ENCODE peak calls at places on chromosomes 2 and 18, in five cellular contexts. One of them, this sample, is unnamed.

GRCh38 chr2:152820048-152820447 is 101.6 kb downstream of the ARL6IP6 start:
- DNase-seq in hypothalamus: no peak
- DNase-seq in HTR-8/SVneo: no peak
- DNase-seq in EH: no peak
- DNase-seq in breast epithelium: no peak
- DNase-seq in this sample: no peak

GRCh38 chr2:102672124-102672786 is 52.9 kb downstream of the SLC9A2 start:
- DNase-seq in hypothalamus: no peak
- DNase-seq in HTR-8/SVneo: no peak
- DNase-seq in EH: no peak
- DNase-seq in breast epithelium: no peak
- DNase-seq in this sample: no peak

GRCh38 chr2:111694690-111695089 is 189.3 kb downstream of the ANAPC1 start:
- DNase-seq in hypothalamus: no peak
- DNase-seq in HTR-8/SVneo: no peak
- DNase-seq in EH: peak
- DNase-seq in breast epithelium: no peak
- DNase-seq in this sample: peak

GRCh38 chr2:173077506-173078177 is 2.0 kb downstream of the MAP3K20 start:
- DNase-seq in hypothalamus: no peak
- DNase-seq in HTR-8/SVneo: no peak
- DNase-seq in EH: peak
- DNase-seq in breast epithelium: no peak
- DNase-seq in this sample: no peak

GRCh38 chr2:177902395-177903160 is 170.0 kb downstream of the PDE11A start:
- DNase-seq in hypothalamus: no peak
- DNase-seq in HTR-8/SVneo: no peak
- DNase-seq in EH: no peak
- DNase-seq in breast epithelium: no peak
- DNase-seq in this sample: no peak

GRCh38 chr2:37819228-37819627 is 105.9 kb upstream of the RMDN2 start:
- DNase-seq in hypothalamus: no peak
- DNase-seq in HTR-8/SVneo: no peak
- DNase-seq in EH: peak
- DNase-seq in breast epithelium: no peak
- DNase-seq in this sample: no peak

GRCh38 chr2:216761119-216761518 is 65.8 kb upstream of the IGFBP5 start:
- DNase-seq in hypothalamus: no peak
- DNase-seq in HTR-8/SVneo: no peak
- DNase-seq in EH: no peak
- DNase-seq in breast epithelium: no peak
- DNase-seq in this sample: no peak

GRCh38 chr18:9506046-9506792 is 30.9 kb downstream of the RALBP1 start:
- DNase-seq in hypothalamus: no peak
- DNase-seq in HTR-8/SVneo: no peak
- DNase-seq in EH: peak
- DNase-seq in breast epithelium: no peak
- DNase-seq in this sample: no peak

GRCh38 chr18:9079863-9080528 is 22.5 kb upstream of the NDUFV2 start:
- DNase-seq in hypothalamus: no peak
- DNase-seq in HTR-8/SVneo: no peak
- DNase-seq in EH: no peak
- DNase-seq in breast epithelium: no peak
- DNase-seq in this sample: no peak

GRCh38 chr2:36951030-36951518 is 15.3 kb downstream of the STRN start:
- DNase-seq in hypothalamus: no peak
- DNase-seq in HTR-8/SVneo: no peak
- DNase-seq in EH: peak
- DNase-seq in breast epithelium: no peak
- DNase-seq in this sample: no peak

GRCh38 chr2:57141269-57141668 is 905.3 kb upstream of the VRK2 start:
- DNase-seq in hypothalamus: no peak
- DNase-seq in HTR-8/SVneo: no peak
- DNase-seq in EH: peak
- DNase-seq in breast epithelium: no peak
- DNase-seq in this sample: no peak

GRCh38 chr2:238274152-238274865 is 14.1 kb downstream of the PER2 start:
- DNase-seq in hypothalamus: no peak
- DNase-seq in HTR-8/SVneo: no peak
- DNase-seq in EH: no peak
- DNase-seq in breast epithelium: no peak
- DNase-seq in this sample: peak

GRCh38 chr2:75503048-75503607 is 57.6 kb downstream of the EVA1A start:
- DNase-seq in hypothalamus: no peak
- DNase-seq in HTR-8/SVneo: peak
- DNase-seq in EH: peak
- DNase-seq in breast epithelium: no peak
- DNase-seq in this sample: no peak

GRCh38 chr2:101734511-101735165 is 37.1 kb downstream of the MAP4K4 start:
- DNase-seq in hypothalamus: no peak
- DNase-seq in HTR-8/SVneo: no peak
- DNase-seq in EH: no peak
- DNase-seq in breast epithelium: no peak
- DNase-seq in this sample: no peak

GRCh38 chr2:80149991-80150390 is 154.6 kb downstream of the LRRTM1 start:
- DNase-seq in hypothalamus: no peak
- DNase-seq in HTR-8/SVneo: no peak
- DNase-seq in EH: no peak
- DNase-seq in breast epithelium: no peak
- DNase-seq in this sample: no peak

GRCh38 chr2:225400060-225400511 is 576 bp downstream of the NYAP2 start:
- DNase-seq in hypothalamus: no peak
- DNase-seq in HTR-8/SVneo: peak
- DNase-seq in EH: peak
- DNase-seq in breast epithelium: no peak
- DNase-seq in this sample: no peak

GRCh38 chr2:13711154-13711553 is 921.4 kb upstream of the LRATD1 start:
- DNase-seq in hypothalamus: no peak
- DNase-seq in HTR-8/SVneo: no peak
- DNase-seq in EH: no peak
- DNase-seq in breast epithelium: no peak
- DNase-seq in this sample: no peak

GRCh38 chr2:88720399-88720798 is 28.9 kb downstream of the RPIA start:
- DNase-seq in hypothalamus: no peak
- DNase-seq in HTR-8/SVneo: no peak
- DNase-seq in EH: no peak
- DNase-seq in breast epithelium: no peak
- DNase-seq in this sample: no peak

GRCh38 chr2:108074945-108075344 is 88.6 kb downstream of the SLC5A7 start:
- DNase-seq in hypothalamus: no peak
- DNase-seq in HTR-8/SVneo: no peak
- DNase-seq in EH: no peak
- DNase-seq in breast epithelium: no peak
- DNase-seq in this sample: no peak

GRCh38 chr18:35500113-35500512 is 2.4 kb upstream of the INO80C start:
- DNase-seq in hypothalamus: no peak
- DNase-seq in HTR-8/SVneo: no peak
- DNase-seq in EH: no peak
- DNase-seq in breast epithelium: no peak
- DNase-seq in this sample: no peak

GRCh38 chr2:230908094-230908594 is 16.9 kb downstream of the GPR55 start:
- DNase-seq in hypothalamus: no peak
- DNase-seq in HTR-8/SVneo: no peak
- DNase-seq in EH: no peak
- DNase-seq in breast epithelium: peak
- DNase-seq in this sample: peak

GRCh38 chr2:144379891-144380311 is 140.0 kb downstream of the ZEB2 start:
- DNase-seq in hypothalamus: peak
- DNase-seq in HTR-8/SVneo: no peak
- DNase-seq in EH: no peak
- DNase-seq in breast epithelium: no peak
- DNase-seq in this sample: no peak

GRCh38 chr2:8684885-8685696 is 3.2 kb downstream of the ID2 start:
- DNase-seq in hypothalamus: peak
- DNase-seq in HTR-8/SVneo: no peak
- DNase-seq in EH: peak
- DNase-seq in breast epithelium: peak
- DNase-seq in this sample: peak

GRCh38 chr2:235514627-235515363 is 21.0 kb downstream of the AGAP1 start:
- DNase-seq in hypothalamus: no peak
- DNase-seq in HTR-8/SVneo: no peak
- DNase-seq in EH: no peak
- DNase-seq in breast epithelium: no peak
- DNase-seq in this sample: peak

GRCh38 chr18:47191956-47192355 is 15.8 kb upstream of the IER3IP1 start:
- DNase-seq in hypothalamus: no peak
- DNase-seq in HTR-8/SVneo: no peak
- DNase-seq in EH: peak
- DNase-seq in breast epithelium: no peak
- DNase-seq in this sample: no peak

GRCh38 chr2:159755788-159756187 is 42.2 kb downstream of the CD302 start:
- DNase-seq in hypothalamus: no peak
- DNase-seq in HTR-8/SVneo: peak
- DNase-seq in EH: peak
- DNase-seq in breast epithelium: no peak
- DNase-seq in this sample: no peak

GRCh38 chr2:54103454-54104314 is 11.7 kb upstream of the ACYP2 start:
- DNase-seq in hypothalamus: no peak
- DNase-seq in HTR-8/SVneo: peak
- DNase-seq in EH: peak
- DNase-seq in breast epithelium: no peak
- DNase-seq in this sample: peak

GRCh38 chr2:9836074-9836473 is 7.2 kb upstream of the TAF1B start:
- DNase-seq in hypothalamus: no peak
- DNase-seq in HTR-8/SVneo: no peak
- DNase-seq in EH: no peak
- DNase-seq in breast epithelium: no peak
- DNase-seq in this sample: no peak

GRCh38 chr2:99153921-99154604 is 679 bp downstream of the TSGA10 start:
- DNase-seq in hypothalamus: no peak
- DNase-seq in HTR-8/SVneo: no peak
- DNase-seq in EH: no peak
- DNase-seq in breast epithelium: no peak
- DNase-seq in this sample: no peak

GRCh38 chr2:134718956-134719814 is at the start of gene TMEM163:
- DNase-seq in hypothalamus: no peak
- DNase-seq in HTR-8/SVneo: no peak
- DNase-seq in EH: no peak
- DNase-seq in breast epithelium: no peak
- DNase-seq in this sample: peak

GRCh38 chr2:240200230-240201051 is 60.0 kb upstream of the OTOS start:
- DNase-seq in hypothalamus: no peak
- DNase-seq in HTR-8/SVneo: no peak
- DNase-seq in EH: no peak
- DNase-seq in breast epithelium: no peak
- DNase-seq in this sample: no peak

GRCh38 chr2:206260427-206261012 is 13.9 kb upstream of the ZDBF2 start:
- DNase-seq in hypothalamus: no peak
- DNase-seq in HTR-8/SVneo: peak
- DNase-seq in EH: peak
- DNase-seq in breast epithelium: no peak
- DNase-seq in this sample: no peak

GRCh38 chr2:55999790-56000189 is 76.2 kb upstream of the EFEMP1 start:
- DNase-seq in hypothalamus: no peak
- DNase-seq in HTR-8/SVneo: no peak
- DNase-seq in EH: peak
- DNase-seq in breast epithelium: no peak
- DNase-seq in this sample: no peak

GRCh38 chr18:23838801-23839366 is 149.6 kb downstream of the LAMA3 start:
- DNase-seq in hypothalamus: no peak
- DNase-seq in HTR-8/SVneo: no peak
- DNase-seq in EH: peak
- DNase-seq in breast epithelium: no peak
- DNase-seq in this sample: no peak

This sample was measured in left lung.